ENCODE peak calls at places on chromosomes 5 and 9, in four cellular contexts. N is mammary epithelial cell, M is PC-3, P is A673. E is an unnamed sample.

GRCh38 chr5:36251218-36251617 is 9.5 kb upstream of the NADK2 start:
- DNase-seq in N (no peak), M (no peak), P (no peak), E (no peak)

GRCh38 chr9:92534199-92535159 is 1.3 kb downstream of the ECM2 start:
- DNase-seq in N (peak), M (no peak), P (peak), E (no peak)

GRCh38 chr9:26754494-26755188 is 138.0 kb downstream of the CAAP1 start:
- DNase-seq in N (no peak), M (no peak), P (no peak), E (no peak)

GRCh38 chr9:87160148-87161107 is 213.1 kb upstream of the GAS1 start:
- DNase-seq in N (no peak), M (no peak), P (no peak), E (no peak)

GRCh38 chr5:140982083-140982716 is 15.9 kb downstream of the PCDHAC2 start:
- DNase-seq in N (no peak), M (no peak), P (no peak), E (no peak)

GRCh38 chr9:76691761-76692313 is 72.4 kb upstream of the PCA3 start:
- DNase-seq in N (no peak), M (no peak), P (no peak), E (no peak)

GRCh38 chr9:77907581-77907980 is 124.0 kb downstream of the GNAQ start:
- DNase-seq in N (peak), M (peak), P (no peak), E (peak)

GRCh38 chr5:140270008-140270407 is 32.9 kb downstream of the PFDN1 start:
- DNase-seq in N (no peak), M (no peak), P (no peak), E (no peak)

GRCh38 chr5:61623401-61624069 is 291.5 kb downstream of the ZSWIM6 start:
- DNase-seq in N (no peak), M (no peak), P (no peak), E (no peak)

GRCh38 chr5:121503111-121503840 is 348.4 kb upstream of the FTMT start:
- DNase-seq in N (no peak), M (peak), P (peak), E (peak)

GRCh38 chr5:1488882-1489680 is 34.7 kb downstream of the LPCAT1 start:
- DNase-seq in N (peak), M (peak), P (no peak), E (peak)

GRCh38 chr9:103802068-103802467 is 292.0 kb upstream of the SMC2 start:
- DNase-seq in N (no peak), M (no peak), P (no peak), E (no peak)

GRCh38 chr5:139696894-139697658 is 48.9 kb downstream of the CXXC5 start:
- DNase-seq in N (peak), M (peak), P (peak), E (peak)

GRCh38 chr9:113504725-113505590 is 41.4 kb downstream of the RGS3 start:
- DNase-seq in N (no peak), M (no peak), P (no peak), E (no peak)

GRCh38 chr9:131337131-131337848 is 47.8 kb downstream of the PLPP7 start:
- DNase-seq in N (no peak), M (no peak), P (no peak), E (no peak)

GRCh38 chr9:34564617-34565016 is 24.9 kb downstream of the CNTFR start:
- DNase-seq in N (no peak), M (no peak), P (no peak), E (no peak)

GRCh38 chr5:17118631-17119030 is 98.8 kb upstream of the BASP1 start:
- DNase-seq in N (peak), M (peak), P (peak), E (peak)

GRCh38 chr9:133844876-133845658 is 106.9 kb upstream of the SARDH start:
- DNase-seq in N (no peak), M (no peak), P (no peak), E (no peak)

GRCh38 chr9:27367175-27367798 is 70.3 kb upstream of the EQTN start:
- DNase-seq in N (no peak), M (no peak), P (no peak), E (no peak)

GRCh38 chr5:136506131-136506530 is 140.8 kb upstream of the TRPC7 start:
- DNase-seq in N (no peak), M (no peak), P (no peak), E (no peak)

GRCh38 chr9:136049451-136050265 is 45.4 kb downstream of the NACC2 start:
- DNase-seq in N (no peak), M (no peak), P (no peak), E (no peak)

GRCh38 chr9:109251080-109251775 is 69.6 kb downstream of the EPB41L4B start:
- DNase-seq in N (peak), M (peak), P (no peak), E (peak)

GRCh38 chr5:73122875-73123810 is 2.8 kb downstream of the TMEM171 start:
- DNase-seq in N (peak), M (peak), P (peak), E (peak)

GRCh38 chr9:129494113-129494789 is 126.7 kb downstream of the C9orf50 start:
- DNase-seq in N (no peak), M (no peak), P (no peak), E (no peak)

GRCh38 chr5:21219255-21219654 is 1231.3 kb upstream of the CDH18 start:
- DNase-seq in N (peak), M (peak), P (no peak), E (peak)

GRCh38 chr5:60333103-60333502 is 366.9 kb downstream of the DEPDC1B start:
- DNase-seq in N (peak), M (peak), P (no peak), E (peak)

GRCh38 chr9:4828776-4829175 is 36.0 kb downstream of the RCL1 start:
- DNase-seq in N (no peak), M (peak), P (peak), E (peak)

GRCh38 chr9:107504585-107505455 is 15.3 kb upstream of the KLF4 start:
- DNase-seq in N (peak), M (peak), P (no peak), E (peak)

GRCh38 chr5:67133217-67133616 is 63.4 kb downstream of the CD180 start:
- DNase-seq in N (no peak), M (no peak), P (no peak), E (no peak)

GRCh38 chr5:148913985-148914421 is 87.6 kb downstream of the ADRB2 start:
- DNase-seq in N (peak), M (peak), P (peak), E (peak)

GRCh38 chr9:21688108-21689102 is 114.0 kb upstream of the MTAP start:
- DNase-seq in N (peak), M (peak), P (no peak), E (peak)

GRCh38 chr5:56492812-56493211 is 259.7 kb upstream of the ANKRD55 start:
- DNase-seq in N (no peak), M (no peak), P (no peak), E (no peak)

GRCh38 chr9:32255026-32255425 is 129.4 kb upstream of the ACO1 start:
- DNase-seq in N (no peak), M (no peak), P (no peak), E (no peak)

GRCh38 chr5:150001660-150002493 is 1.3 kb downstream of the HMGXB3 start:
- DNase-seq in N (peak), M (peak), P (peak), E (peak)

GRCh38 chr5:95727764-95728191 is 3.4 kb upstream of the RHOBTB3 start:
- DNase-seq in N (peak), M (peak), P (no peak), E (peak)

GRCh38 chr9:117411547-117411946 is 3.3 kb downstream of the ASTN2 start:
- DNase-seq in N (peak), M (peak), P (peak), E (peak)

GRCh38 chr5:62460578-62460983 is 48.0 kb downstream of the IPO11 start:
- DNase-seq in N (peak), M (peak), P (peak), E (peak)

GRCh38 chr9:19938990-19939736 is 150.3 kb upstream of the SLC24A2 start:
- DNase-seq in N (peak), M (peak), P (no peak), E (peak)

GRCh38 chr9:104780796-104781395 is 17.0 kb downstream of the NIPSNAP3B start:
- DNase-seq in N (peak), M (peak), P (peak), E (peak)

GRCh38 chr5:145715412-145715811 is 119.7 kb downstream of the PRELID2 start:
- DNase-seq in N (no peak), M (no peak), P (no peak), E (no peak)

GRCh38 chr5:145718956-145719355 is 116.2 kb downstream of the PRELID2 start:
- DNase-seq in N (peak), M (peak), P (peak), E (peak)
- TF ChIP-seq CTCF in N (no peak), M (peak), P (peak), E (peak)

GRCh38 chr5:158522001-158522400 is 577.7 kb downstream of the EBF1 start:
- DNase-seq in N (no peak), M (no peak), P (no peak), E (peak)
- H3K4me3 ChIP-seq in N (no peak), M (no peak), P (no peak), E (no peak)

GRCh38 chr5:151448038-151448985 is 909 bp downstream of the SLC36A1 start:
- DNase-seq in N (peak), M (peak), P (peak), E (peak)
- TF ChIP-seq CTCF in N (no peak), M (peak), P (peak), E (peak)

DNA sequence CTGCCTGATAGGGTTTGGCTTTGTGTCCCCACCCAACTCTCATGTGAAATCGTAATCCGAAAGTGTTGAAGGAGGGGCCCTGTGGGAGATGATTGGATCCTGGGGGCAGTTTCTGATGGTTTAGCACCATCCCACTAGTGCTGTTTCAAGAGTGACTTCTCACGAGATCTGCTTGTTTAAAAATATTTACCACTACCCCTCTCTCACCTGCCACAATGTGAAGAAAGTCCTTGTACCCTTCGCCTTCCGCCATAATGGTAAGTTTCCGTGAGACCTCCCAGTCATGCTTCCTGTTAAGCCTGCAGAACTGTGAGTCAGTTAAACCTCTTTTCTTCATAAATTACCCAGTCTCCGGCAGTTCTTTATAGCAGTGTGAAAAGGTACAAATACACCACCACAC is 2.7 kb upstream of the RFX3 start:
- DNase-seq in N (no peak), M (no peak), P (no peak), E (no peak)
- H3K4me3 ChIP-seq in N (no peak), M (peak), P (no peak), E (no peak)

DNA sequence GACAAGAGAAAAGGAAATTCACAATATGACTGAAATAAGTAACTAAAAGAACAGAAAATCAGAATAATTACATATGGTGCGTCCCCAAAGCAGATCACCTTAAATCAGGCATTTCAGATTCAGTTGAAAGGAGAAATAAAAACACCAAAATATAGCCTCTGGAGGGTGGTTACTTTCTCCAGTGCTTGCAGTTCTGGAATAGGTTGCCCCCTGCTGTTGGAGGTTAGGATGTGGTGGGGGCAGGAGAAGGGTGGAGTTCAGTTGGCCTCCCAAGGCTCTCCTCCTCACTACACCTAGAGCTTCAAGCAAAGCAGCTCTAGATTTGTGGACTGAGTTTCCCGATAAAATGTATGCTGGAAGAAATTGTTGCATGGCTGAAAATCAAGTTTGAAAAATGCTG is 338.2 kb upstream of the TLE4 start:
- DNase-seq in N (peak), M (peak), P (peak), E (peak)
- TF ChIP-seq CTCF in N (peak), M (peak), P (peak), E (peak)

GRCh38 chr5:112234000-112234399 is 185.1 kb downstream of the EPB41L4A start:
- DNase-seq in N (no peak), M (no peak), P (no peak), E (no peak)

GRCh38 chr5:112232651-112233050 is 186.4 kb downstream of the EPB41L4A start:
- DNase-seq in N (peak), M (no peak), P (no peak), E (peak)

GRCh38 chr5:112238473-112238872 is 180.6 kb downstream of the EPB41L4A start:
- DNase-seq in N (no peak), M (no peak), P (no peak), E (no peak)

GRCh38 chr5:112240011-112240410 is 179.1 kb downstream of the EPB41L4A start:
- DNase-seq in N (no peak), M (peak), P (no peak), E (no peak)

DNA sequence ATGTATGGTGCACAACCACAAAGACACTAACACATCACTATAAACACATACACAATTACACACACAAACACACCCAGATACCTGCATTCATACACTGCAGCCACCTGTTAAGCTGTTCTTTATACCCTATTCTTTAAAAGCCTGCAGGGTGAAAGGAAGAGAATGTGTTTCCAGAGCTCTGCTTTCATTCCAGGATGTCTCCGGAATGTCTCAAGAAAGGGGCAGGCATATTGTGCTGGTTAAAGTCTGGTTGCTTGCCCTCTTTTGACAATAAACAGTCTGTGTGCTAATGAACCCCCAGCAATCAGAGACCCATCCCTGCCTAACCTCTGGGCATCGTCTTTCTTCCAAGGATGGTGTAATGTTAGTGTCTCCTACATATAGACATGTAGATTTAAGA is 181.6 kb downstream of the EPB41L4A start:
- DNase-seq in N (no peak), M (no peak), P (no peak), E (no peak)
- H3K4me3 ChIP-seq in N (no peak), M (no peak), P (no peak), E (no peak)

GRCh38 chr5:74336286-74336685 is 304.2 kb downstream of the ENC1 start:
- DNase-seq in N (no peak), M (no peak), P (peak), E (no peak)
- TF ChIP-seq CTCF in N (peak), M (no peak), P (peak), E (peak)

GRCh38 chr9:71746023-71746752 is 22.1 kb downstream of the CEMIP2 start:
- DNase-seq in N (no peak), M (no peak), P (no peak), E (no peak)
- H3K4me3 ChIP-seq in N (no peak), M (no peak), P (no peak), E (no peak)

GRCh38 chr5:64015824-64016223 is 53.6 kb upstream of the HTR1A start:
- DNase-seq in N (no peak), M (no peak), P (no peak), E (no peak)

GRCh38 chr5:64019746-64020145 is 57.5 kb upstream of the HTR1A start:
- DNase-seq in N (no peak), M (no peak), P (no peak), E (no peak)
- TF ChIP-seq CTCF in N (no peak), M (no peak), P (no peak), E (no peak)

GRCh38 chr5:172459396-172460165 is 5.3 kb upstream of the SH3PXD2B start:
- DNase-seq in N (no peak), M (no peak), P (no peak), E (no peak)

GRCh38 chr5:172458956-172459355 is 4.6 kb upstream of the SH3PXD2B start:
- DNase-seq in N (no peak), M (no peak), P (no peak), E (no peak)

GRCh38 chr5:172466062-172466461 is 11.7 kb upstream of the SH3PXD2B start:
- DNase-seq in N (no peak), M (no peak), P (no peak), E (no peak)

DNA sequence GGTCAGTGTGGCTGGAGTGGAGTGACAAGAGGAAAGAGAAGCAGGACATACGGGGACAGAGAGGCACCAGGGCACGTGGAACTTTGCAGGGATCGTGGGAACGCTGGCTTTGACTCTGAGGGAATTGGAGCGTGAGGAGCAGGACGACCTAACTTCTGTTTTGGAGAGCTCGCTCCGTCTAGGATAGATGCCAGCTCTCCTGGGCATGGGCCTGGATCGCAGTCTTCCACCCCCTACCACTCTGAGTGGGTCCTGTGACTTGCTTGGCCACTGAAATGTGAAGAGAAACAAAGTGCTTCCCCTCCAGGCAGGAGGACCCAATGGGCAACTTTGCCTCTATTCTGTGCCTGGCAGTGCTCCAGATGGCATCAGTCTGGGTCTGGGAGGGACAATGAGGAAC is 8.7 kb upstream of the SH3PXD2B start:
- DNase-seq in N (no peak), M (no peak), P (no peak), E (no peak)
- H3K4me3 ChIP-seq in N (no peak), M (no peak), P (no peak), E (no peak)